ENCODE peak calls at places on chromosomes 3 and 15, in six cellular contexts. One of them, this sample, is unnamed.

GRCh38 chr3:190320594-190321362 is 1.5 kb downstream of the CLDN1 start:
- DNase-seq in endothelial cell: no peak
- DNase-seq in EL: no peak
- DNase-seq in IMR-90: no peak
- DNase-seq in neuronal stem cell: no peak
- DNase-seq in AG08395: no peak
- DNase-seq in this sample: no peak

GRCh38 chr3:65439641-65440040 is 599.1 kb downstream of the MAGI1 start:
- DNase-seq in endothelial cell: peak
- DNase-seq in EL: peak
- DNase-seq in IMR-90: peak
- DNase-seq in neuronal stem cell: peak
- DNase-seq in AG08395: peak
- DNase-seq in this sample: peak

GRCh38 chr15:61025746-61026256 is 203.3 kb downstream of the RORA start:
- DNase-seq in endothelial cell: no peak
- DNase-seq in EL: no peak
- DNase-seq in IMR-90: no peak
- DNase-seq in neuronal stem cell: no peak
- DNase-seq in AG08395: peak
- DNase-seq in this sample: no peak

GRCh38 chr3:136186330-136186729 is 9.8 kb downstream of the MSL2 start:
- DNase-seq in endothelial cell: no peak
- DNase-seq in EL: no peak
- DNase-seq in IMR-90: no peak
- DNase-seq in neuronal stem cell: no peak
- DNase-seq in AG08395: no peak
- DNase-seq in this sample: no peak

GRCh38 chr15:24772709-24773373 is 97.3 kb downstream of the NPAP1 start:
- DNase-seq in endothelial cell: peak
- DNase-seq in EL: peak
- DNase-seq in IMR-90: peak
- DNase-seq in neuronal stem cell: peak
- DNase-seq in AG08395: peak
- DNase-seq in this sample: peak

GRCh38 chr15:31292391-31293020 is 34.1 kb upstream of the KLF13 start:
- DNase-seq in endothelial cell: no peak
- DNase-seq in EL: no peak
- DNase-seq in IMR-90: no peak
- DNase-seq in neuronal stem cell: no peak
- DNase-seq in AG08395: no peak
- DNase-seq in this sample: no peak

GRCh38 chr3:4739289-4740236 is 239.7 kb upstream of the BHLHE40 start:
- DNase-seq in endothelial cell: no peak
- DNase-seq in EL: no peak
- DNase-seq in IMR-90: no peak
- DNase-seq in neuronal stem cell: no peak
- DNase-seq in AG08395: no peak
- DNase-seq in this sample: no peak

GRCh38 chr3:79926522-79926921 is 158.7 kb upstream of the ROBO1 start:
- DNase-seq in endothelial cell: no peak
- DNase-seq in EL: no peak
- DNase-seq in IMR-90: no peak
- DNase-seq in neuronal stem cell: no peak
- DNase-seq in AG08395: no peak
- DNase-seq in this sample: no peak

GRCh38 chr3:187017511-187018230 is 87.3 kb downstream of the ST6GAL1 start:
- DNase-seq in endothelial cell: no peak
- DNase-seq in EL: no peak
- DNase-seq in IMR-90: no peak
- DNase-seq in neuronal stem cell: no peak
- DNase-seq in AG08395: no peak
- DNase-seq in this sample: no peak

GRCh38 chr15:35439291-35439690 is 106.7 kb downstream of the DPH6 start:
- DNase-seq in endothelial cell: no peak
- DNase-seq in EL: peak
- DNase-seq in IMR-90: peak
- DNase-seq in neuronal stem cell: no peak
- DNase-seq in AG08395: no peak
- DNase-seq in this sample: peak

GRCh38 chr15:54772663-54773062 is 424.1 kb downstream of the RSL24D1 start:
- DNase-seq in endothelial cell: no peak
- DNase-seq in EL: no peak
- DNase-seq in IMR-90: no peak
- DNase-seq in neuronal stem cell: no peak
- DNase-seq in AG08395: no peak
- DNase-seq in this sample: no peak

GRCh38 chr3:187856567-187856966 is 111.3 kb upstream of the BCL6 start:
- DNase-seq in endothelial cell: no peak
- DNase-seq in EL: no peak
- DNase-seq in IMR-90: no peak
- DNase-seq in neuronal stem cell: no peak
- DNase-seq in AG08395: no peak
- DNase-seq in this sample: no peak

GRCh38 chr3:189999718-190000117 is 121.0 kb downstream of the P3H2 start:
- DNase-seq in endothelial cell: no peak
- DNase-seq in EL: no peak
- DNase-seq in IMR-90: peak
- DNase-seq in neuronal stem cell: no peak
- DNase-seq in AG08395: no peak
- DNase-seq in this sample: no peak

GRCh38 chr3:148816971-148817519 is 10.6 kb upstream of the CPB1 start:
- DNase-seq in endothelial cell: no peak
- DNase-seq in EL: no peak
- DNase-seq in IMR-90: no peak
- DNase-seq in neuronal stem cell: no peak
- DNase-seq in AG08395: no peak
- DNase-seq in this sample: no peak

This sample was measured in AG20443.